ENCODE peak calls at places on chromosomes 3 and 15, in four cellular contexts. W is activated naive CD8-positive, alpha-beta T cell treated with anti-CD3 and anti-CD28 coated beads, Interleukin-2, amount 50 U/mL, for 24 hours; K is hippocampal formation; M is T-cell. Z is an unnamed sample.

GRCh38 chr3:135736740-135737139 is 228.8 kb upstream of the PPP2R3A start:
- DNase-seq in W (peak), K (no peak), M (no peak), Z (no peak)

GRCh38 chr3:107239703-107240102 is 137.5 kb upstream of the CCDC54 start:
- DNase-seq in W (no peak), K (no peak), M (no peak), Z (no peak)

GRCh38 chr3:195714380-195715011 is 6.3 kb upstream of the MUC20 start:
- DNase-seq in W (no peak), K (no peak), M (no peak), Z (no peak)

GRCh38 chr3:98655666-98656065 is 62.3 kb upstream of the CPOX start:
- DNase-seq in W (no peak), K (no peak), M (no peak), Z (no peak)

GRCh38 chr3:138360272-138361192 is 12.2 kb downstream of the MRAS start:
- DNase-seq in W (no peak), K (no peak), M (no peak), Z (no peak)

GRCh38 chr15:74432271-74432967 is 1.3 kb downstream of the SEMA7A start:
- DNase-seq in W (no peak), K (no peak), M (no peak), Z (no peak)

GRCh38 chr15:38991126-38991525 is 426.5 kb upstream of the RASGRP1 start:
- DNase-seq in W (no peak), K (peak), M (no peak), Z (peak)

GRCh38 chr3:183158552-183159006 is 4.0 kb downstream of the LAMP3 start:
- DNase-seq in W (peak), K (no peak), M (no peak), Z (peak)

GRCh38 chr3:181616088-181617070 is 95.3 kb upstream of the SOX2 start:
- DNase-seq in W (no peak), K (no peak), M (no peak), Z (no peak)

GRCh38 chr3:158074591-158074990 is 31.6 kb downstream of the SHOX2 start:
- DNase-seq in W (no peak), K (no peak), M (no peak), Z (no peak)

GRCh38 chr15:55907797-55908196 is 85.6 kb downstream of the NEDD4 start:
- DNase-seq in W (no peak), K (no peak), M (no peak), Z (no peak)

GRCh38 chr3:149493315-149494021 is 19.0 kb downstream of the TM4SF4 start:
- DNase-seq in W (no peak), K (no peak), M (no peak), Z (no peak)

GRCh38 chr15:49045691-49046112 is 544 bp downstream of the SECISBP2L start:
- DNase-seq in W (peak), K (peak), M (peak), Z (peak)

GRCh38 chr3:97937205-97937604 is 35.0 kb downstream of the RIOX2 start:
- DNase-seq in W (no peak), K (no peak), M (no peak), Z (no peak)

GRCh38 chr15:91865903-91866302 is 12.4 kb downstream of the SLCO3A1 start:
- DNase-seq in W (no peak), K (no peak), M (no peak), Z (no peak)

GRCh38 chr3:130916507-130917167 is 22.8 kb downstream of the ATP2C1 start:
- DNase-seq in W (no peak), K (no peak), M (no peak), Z (no peak)

GRCh38 chr3:86968224-86968932 is 22.6 kb downstream of the VGLL3 start:
- DNase-seq in W (no peak), K (no peak), M (no peak), Z (no peak)

GRCh38 chr3:110174908-110175307 is 837.6 kb upstream of the DPPA4 start:
- DNase-seq in W (no peak), K (no peak), M (no peak), Z (no peak)

GRCh38 chr3:31275038-31275562 is 257.6 kb upstream of the STT3B start:
- DNase-seq in W (no peak), K (no peak), M (no peak), Z (no peak)

GRCh38 chr15:29596266-29596665 is 226.0 kb downstream of the TJP1 start:
- DNase-seq in W (no peak), K (no peak), M (no peak), Z (no peak)

GRCh38 chr15:85474700-85475316 is 94.4 kb downstream of the AKAP13 start:
- DNase-seq in W (no peak), K (no peak), M (no peak), Z (no peak)